ENCODE peak calls at places on chromosomes 2 and 18, in seven cellular contexts. C is endothelial cell, Q is mucosa of gallbladder, B is HCT116, Y is HS-27A, H is GM23248, G is progenitor cell of endocrine pancreas. D is an unnamed sample.

GRCh38 chr2:43312751-43313641 is 86.6 kb upstream of the ZFP36L2 start:
- DNase-seq in C (no peak), Q (no peak), B (no peak), Y (no peak), H (peak), G (no peak), D (peak)

GRCh38 chr2:109269956-109270757 is 141.2 kb downstream of the SH3RF3 start:
- DNase-seq in C (no peak), Q (no peak), B (no peak), Y (no peak), H (no peak), G (no peak), D (no peak)

GRCh38 chr2:200439981-200440380 is 69.9 kb downstream of the KCTD18 start:
- DNase-seq in C (no peak), Q (no peak), B (no peak), Y (no peak), H (no peak), G (no peak), D (no peak)

GRCh38 chr2:127121776-127122176 is 14.8 kb upstream of the BIN1 start:
- DNase-seq in C (no peak), Q (no peak), B (no peak), Y (no peak), H (peak), G (no peak), D (no peak)

GRCh38 chr2:133553251-133553650 is 15.0 kb downstream of the NCKAP5 start:
- DNase-seq in C (no peak), Q (no peak), B (no peak), Y (no peak), H (no peak), G (no peak), D (no peak)

GRCh38 chr2:6820903-6821584 is 44.7 kb downstream of the CMPK2 start:
- DNase-seq in C (no peak), Q (no peak), B (no peak), Y (no peak), H (no peak), G (no peak), D (no peak)

GRCh38 chr18:903703-904102 is 968 bp upstream of the ADCYAP1 start:
- DNase-seq in C (peak), Q (peak), B (no peak), Y (no peak), H (peak), G (peak), D (peak)

GRCh38 chr2:203855274-203855673 is 12.3 kb upstream of the CTLA4 start:
- DNase-seq in C (no peak), Q (no peak), B (no peak), Y (no peak), H (no peak), G (no peak), D (no peak)

GRCh38 chr2:188319845-188320244 is 28.2 kb downstream of the GULP1 start:
- DNase-seq in C (no peak), Q (no peak), B (no peak), Y (no peak), H (no peak), G (no peak), D (no peak)

GRCh38 chr2:46277470-46278190 is 19.6 kb upstream of the EPAS1 start:
- DNase-seq in C (peak), Q (no peak), B (no peak), Y (no peak), H (peak), G (no peak), D (no peak)

GRCh38 chr2:105950521-105951389 is 206.0 kb downstream of the NCK2 start:
- DNase-seq in C (no peak), Q (no peak), B (no peak), Y (no peak), H (peak), G (no peak), D (no peak)

GRCh38 chr18:30971338-30971956 is 71.1 kb downstream of the DSC3 start:
- DNase-seq in C (no peak), Q (no peak), B (peak), Y (no peak), H (peak), G (no peak), D (no peak)

GRCh38 chr2:227103583-227103982 is 60.4 kb downstream of the COL4A4 start:
- DNase-seq in C (no peak), Q (no peak), B (no peak), Y (no peak), H (no peak), G (no peak), D (no peak)

GRCh38 chr2:54899576-54900200 is 150.6 kb downstream of the RTN4 start:
- DNase-seq in C (no peak), Q (peak), B (peak), Y (no peak), H (peak), G (no peak), D (no peak)

GRCh38 chr18:7452331-7452730 is 114.8 kb upstream of the PTPRM start:
- DNase-seq in C (peak), Q (no peak), B (peak), Y (peak), H (peak), G (no peak), D (no peak)

GRCh38 chr18:38497281-38497680 is 931.7 kb upstream of the CELF4 start:
- DNase-seq in C (no peak), Q (no peak), B (no peak), Y (no peak), H (no peak), G (no peak), D (no peak)

D was measured in smooth muscle cell of the brain vasculature.